ENCODE peak calls at places on chromosomes 3 and 15, in seven cellular contexts. W is H1, O is HepG2, R is SK-N-SH, A is HCT116, Y is K562, L is GM12878. I is an unnamed sample.

GRCh38 chr3:27628029-27628750 is 93.9 kb downstream of the EOMES start:
- DNase-seq in W (no peak), O (no peak), R (no peak), A (no peak), Y (no peak), L (no peak), I (no peak)

GRCh38 chr3:150521458-150521857 is 24.8 kb downstream of the SERP1 start:
- DNase-seq in W (no peak), O (no peak), R (no peak), A (no peak), Y (no peak), L (no peak), I (peak)

GRCh38 chr15:40463279-40463678 is 7.5 kb upstream of the CHST14 start:
- DNase-seq in W (no peak), O (no peak), R (no peak), A (no peak), Y (no peak), L (no peak), I (no peak)

GRCh38 chr15:62109457-62109856 is 42.7 kb downstream of the C2CD4A start:
- DNase-seq in W (no peak), O (no peak), R (peak), A (no peak), Y (no peak), L (no peak), I (peak)

GRCh38 chr3:120559228-120560061 is 36.7 kb upstream of the NDUFB4 start:
- DNase-seq in W (peak), O (peak), R (no peak), A (peak), Y (peak), L (no peak), I (no peak)

GRCh38 chr15:40034186-40034946 is 4.6 kb downstream of the SRP14 start:
- DNase-seq in W (no peak), O (no peak), R (no peak), A (no peak), Y (no peak), L (no peak), I (no peak)

GRCh38 chr3:89635137-89635536 is 527.7 kb downstream of the EPHA3 start:
- DNase-seq in W (no peak), O (no peak), R (no peak), A (no peak), Y (no peak), L (no peak), I (no peak)

GRCh38 chr3:43153189-43154083 is 47.6 kb upstream of the POMGNT2 start:
- DNase-seq in W (no peak), O (no peak), R (no peak), A (no peak), Y (no peak), L (no peak), I (no peak)

GRCh38 chr3:134956395-134956794 is 161.3 kb downstream of the EPHB1 start:
- DNase-seq in W (no peak), O (no peak), R (no peak), A (no peak), Y (no peak), L (peak), I (no peak)

GRCh38 chr3:58150800-58151199 is 60.0 kb downstream of the DNASE1L3 start:
- DNase-seq in W (no peak), O (no peak), R (no peak), A (no peak), Y (no peak), L (no peak), I (peak)

GRCh38 chr3:156918746-156919145 is 92.6 kb downstream of the LEKR1 start:
- DNase-seq in W (no peak), O (no peak), R (no peak), A (no peak), Y (no peak), L (no peak), I (no peak)

GRCh38 chr3:59535791-59536221 is 486.0 kb upstream of the CFAP20DC start:
- DNase-seq in W (no peak), O (no peak), R (peak), A (no peak), Y (no peak), L (no peak), I (no peak)

GRCh38 chr3:149310796-149311534 is 22.5 kb downstream of the TM4SF18 start:
- DNase-seq in W (no peak), O (no peak), R (no peak), A (no peak), Y (no peak), L (no peak), I (no peak)

GRCh38 chr15:25812845-25813244 is 50.3 kb downstream of the ATP10A start:
- DNase-seq in W (no peak), O (no peak), R (no peak), A (no peak), Y (no peak), L (no peak), I (no peak)

GRCh38 chr15:40978141-40978540 is 24.9 kb downstream of the CHAC1 start:
- DNase-seq in W (no peak), O (no peak), R (no peak), A (no peak), Y (no peak), L (no peak), I (no peak)

GRCh38 chr3:43995929-43996378 is 245.7 kb upstream of the TOPAZ1 start:
- DNase-seq in W (peak), O (no peak), R (no peak), A (no peak), Y (no peak), L (no peak), I (no peak)

GRCh38 chr3:65401359-65401810 is 637.3 kb downstream of the MAGI1 start:
- DNase-seq in W (no peak), O (no peak), R (no peak), A (no peak), Y (no peak), L (no peak), I (no peak)

GRCh38 chr3:156769661-156770654 is 56.2 kb upstream of the LEKR1 start:
- DNase-seq in W (no peak), O (no peak), R (no peak), A (no peak), Y (no peak), L (no peak), I (no peak)

GRCh38 chr3:196134691-196135090 is 52.8 kb upstream of the TFRC start:
- DNase-seq in W (no peak), O (no peak), R (no peak), A (no peak), Y (no peak), L (no peak), I (no peak)

GRCh38 chr15:99454107-99454809 is 111.5 kb upstream of the MEF2A start:
- DNase-seq in W (peak), O (no peak), R (no peak), A (no peak), Y (no peak), L (no peak), I (no peak)

GRCh38 chr3:183734750-183735284 is 37.2 kb downstream of the YEATS2 start:
- DNase-seq in W (no peak), O (no peak), R (no peak), A (no peak), Y (no peak), L (no peak), I (no peak)

GRCh38 chr3:66885326-66886000 is 112.6 kb upstream of the KBTBD8 start:
- DNase-seq in W (no peak), O (no peak), R (no peak), A (peak), Y (no peak), L (no peak), I (no peak)

GRCh38 chr3:54262541-54262940 is 140.2 kb downstream of the CACNA2D3 start:
- DNase-seq in W (no peak), O (no peak), R (no peak), A (no peak), Y (no peak), L (no peak), I (no peak)

GRCh38 chr15:47484119-47484518 is 233.2 kb upstream of the SEMA6D start:
- DNase-seq in W (no peak), O (no peak), R (no peak), A (no peak), Y (no peak), L (no peak), I (no peak)

GRCh38 chr3:113745273-113746068 is 578 bp downstream of the NAA50 start:
- DNase-seq in W (peak), O (peak), R (peak), A (peak), Y (peak), L (peak), I (peak)

GRCh38 chr15:61598655-61599054 is 369.6 kb upstream of the RORA start:
- DNase-seq in W (no peak), O (no peak), R (no peak), A (no peak), Y (no peak), L (no peak), I (no peak)

GRCh38 chr15:31598620-31599019 is 272.0 kb downstream of the KLF13 start:
- DNase-seq in W (peak), O (peak), R (no peak), A (no peak), Y (no peak), L (no peak), I (peak)

GRCh38 chr3:98602078-98602678 is 8.8 kb upstream of the CPOX start:
- DNase-seq in W (no peak), O (peak), R (peak), A (peak), Y (peak), L (peak), I (peak)

GRCh38 chr3:129940086-129940485 is 34.4 kb upstream of the TRH start:
- DNase-seq in W (no peak), O (no peak), R (no peak), A (no peak), Y (no peak), L (no peak), I (peak)

GRCh38 chr3:152480282-152480953 is 211.7 kb downstream of the MBNL1 start:
- DNase-seq in W (no peak), O (no peak), R (no peak), A (no peak), Y (no peak), L (peak), I (no peak)

GRCh38 chr15:44801368-44801767 is 65.0 kb downstream of the TRIM69 start:
- DNase-seq in W (no peak), O (peak), R (no peak), A (no peak), Y (no peak), L (no peak), I (no peak)

GRCh38 chr3:15384510-15385237 is 42.7 kb downstream of the METTL6 start:
- DNase-seq in W (no peak), O (no peak), R (no peak), A (no peak), Y (no peak), L (peak), I (no peak)

GRCh38 chr3:16072420-16073110 is 101.9 kb upstream of the GALNT15 start:
- DNase-seq in W (no peak), O (no peak), R (no peak), A (no peak), Y (no peak), L (no peak), I (no peak)

GRCh38 chr3:42226470-42227425 is 39.2 kb downstream of the CCK start:
- DNase-seq in W (no peak), O (no peak), R (no peak), A (no peak), Y (peak), L (no peak), I (no peak)

GRCh38 chr15:39125904-39126303 is 455.0 kb upstream of the THBS1 start:
- DNase-seq in W (peak), O (peak), R (peak), A (peak), Y (peak), L (no peak), I (peak)

GRCh38 chr3:159764211-159765024 is 224.2 kb upstream of the IL12A start:
- DNase-seq in W (peak), O (no peak), R (peak), A (no peak), Y (no peak), L (no peak), I (peak)

GRCh38 chr3:136432685-136433084 is 182.5 kb downstream of the PCCB start:
- DNase-seq in W (no peak), O (no peak), R (no peak), A (no peak), Y (no peak), L (no peak), I (no peak)

DNA sequence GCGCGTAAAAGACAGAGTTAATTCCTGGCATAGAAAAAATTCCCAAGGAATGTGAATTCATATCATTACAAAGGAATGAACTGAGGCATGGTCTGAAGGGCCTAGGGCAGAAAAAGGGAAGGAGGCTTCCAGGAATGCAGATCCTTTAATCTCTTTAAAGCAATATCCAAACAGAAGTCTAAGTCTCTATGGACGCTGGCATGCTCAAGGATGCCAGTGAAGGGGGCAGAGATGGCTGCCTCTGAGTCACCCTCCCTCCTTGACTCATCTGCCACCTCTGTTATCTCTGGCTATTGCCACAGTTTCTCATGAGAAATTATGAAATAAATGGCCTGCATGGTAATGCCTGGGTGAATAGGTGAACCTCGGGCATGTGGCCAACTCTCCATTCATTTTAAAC is 96.3 kb upstream of the BCL6 start:
- DNase-seq in W (peak), O (no peak), R (no peak), A (no peak), Y (no peak), L (no peak), I (no peak)
- TF ChIP-seq JUND in W (no peak), O (no peak), R (peak), A (no peak), Y (no peak), L (no peak), I (no peak)

GRCh38 chr15:28934645-28935044 is 48.9 kb downstream of the APBA2 start:
- DNase-seq in W (no peak), O (no peak), R (no peak), A (no peak), Y (no peak), L (no peak), I (no peak)

GRCh38 chr15:28937271-28937670 is 51.5 kb downstream of the APBA2 start:
- DNase-seq in W (no peak), O (no peak), R (no peak), A (no peak), Y (no peak), L (no peak), I (no peak)

GRCh38 chr15:28935316-28935715 is 49.5 kb downstream of the APBA2 start:
- DNase-seq in W (peak), O (peak), R (no peak), A (no peak), Y (peak), L (no peak), I (no peak)

GRCh38 chr15:28936081-28936480 is 50.3 kb downstream of the APBA2 start:
- DNase-seq in W (no peak), O (no peak), R (no peak), A (no peak), Y (no peak), L (no peak), I (no peak)

DNA sequence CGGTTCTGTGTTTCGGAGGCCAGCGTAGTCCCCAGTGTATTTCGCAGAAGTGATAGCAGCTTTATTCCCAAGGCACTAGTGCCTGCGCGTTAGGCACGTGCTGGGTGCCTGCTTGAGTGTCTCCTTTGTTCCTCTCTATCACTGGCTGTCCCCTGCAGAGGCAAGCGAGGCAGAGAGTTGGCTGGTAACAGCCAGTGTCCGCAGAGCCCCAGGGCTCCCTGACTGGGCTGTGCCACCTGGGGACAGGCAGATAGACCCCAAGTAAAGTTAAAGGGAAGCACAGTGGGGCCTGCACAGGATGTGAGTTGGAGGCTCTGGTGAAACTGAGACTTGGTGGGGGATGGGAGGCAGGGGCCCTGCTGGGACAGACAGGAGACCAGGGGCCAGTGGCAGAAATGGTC is 50.7 kb downstream of the APBA2 start:
- DNase-seq in W (no peak), O (no peak), R (no peak), A (no peak), Y (no peak), L (no peak), I (no peak)
- TF ChIP-seq JUND in W (no peak), O (no peak), R (no peak), A (no peak), Y (no peak), L (no peak), I (no peak)

DNA sequence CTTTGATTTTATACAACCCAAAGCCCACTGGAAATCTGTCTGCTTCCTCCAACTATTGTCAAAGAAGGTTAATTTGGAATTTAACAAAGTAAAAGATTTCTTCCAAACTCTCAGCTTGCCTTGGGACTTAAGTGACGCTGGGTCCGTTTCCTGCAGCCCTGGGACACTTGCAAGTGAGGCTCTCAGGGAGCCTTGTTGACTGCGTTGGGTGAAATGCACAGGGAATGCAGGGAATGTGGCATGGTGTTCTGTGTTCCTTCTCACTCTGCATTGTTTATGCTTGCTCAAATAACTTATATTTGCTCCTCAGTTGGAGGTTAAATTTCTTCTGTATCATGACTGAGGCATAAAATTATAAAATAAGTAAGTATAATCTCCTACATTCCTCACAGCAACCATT is 60.9 kb upstream of the TJP1 start:
- DNase-seq in W (no peak), O (no peak), R (no peak), A (no peak), Y (no peak), L (no peak), I (peak)
- TF ChIP-seq JUND in W (no peak), O (no peak), R (no peak), A (no peak), Y (no peak), L (no peak), I (no peak)

GRCh38 chr15:58318517-58318916 is 113.3 kb upstream of the LIPC start:
- DNase-seq in W (no peak), O (no peak), R (no peak), A (no peak), Y (no peak), L (no peak), I (no peak)
- TF ChIP-seq JUND in W (no peak), O (no peak), R (no peak), A (no peak), Y (no peak), L (no peak), I (no peak)

DNA sequence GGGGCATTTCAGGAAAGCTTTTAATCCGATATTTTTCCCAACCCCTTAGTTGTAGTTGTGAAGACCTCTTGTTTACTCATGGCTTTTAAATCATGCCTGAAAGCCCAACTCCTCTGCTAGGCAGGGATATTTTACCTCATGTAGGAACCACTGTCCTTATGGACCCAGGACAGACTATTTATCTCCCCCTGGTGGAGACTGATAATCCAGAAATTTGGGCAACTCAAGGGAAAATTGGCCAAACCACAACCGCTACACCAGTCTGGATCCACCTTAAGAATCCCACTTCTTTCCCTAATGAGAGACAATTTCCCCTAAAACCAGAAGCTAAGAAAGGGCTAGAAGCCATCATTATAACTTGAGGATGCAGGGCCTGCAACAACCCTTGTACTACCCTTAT is 248.1 kb upstream of the STAC start:
- DNase-seq in W (no peak), O (no peak), R (no peak), A (no peak), Y (no peak), L (no peak), I (no peak)
- TF ChIP-seq JUND in W (no peak), O (no peak), R (no peak), A (no peak), Y (no peak), L (no peak), I (no peak)

DNA sequence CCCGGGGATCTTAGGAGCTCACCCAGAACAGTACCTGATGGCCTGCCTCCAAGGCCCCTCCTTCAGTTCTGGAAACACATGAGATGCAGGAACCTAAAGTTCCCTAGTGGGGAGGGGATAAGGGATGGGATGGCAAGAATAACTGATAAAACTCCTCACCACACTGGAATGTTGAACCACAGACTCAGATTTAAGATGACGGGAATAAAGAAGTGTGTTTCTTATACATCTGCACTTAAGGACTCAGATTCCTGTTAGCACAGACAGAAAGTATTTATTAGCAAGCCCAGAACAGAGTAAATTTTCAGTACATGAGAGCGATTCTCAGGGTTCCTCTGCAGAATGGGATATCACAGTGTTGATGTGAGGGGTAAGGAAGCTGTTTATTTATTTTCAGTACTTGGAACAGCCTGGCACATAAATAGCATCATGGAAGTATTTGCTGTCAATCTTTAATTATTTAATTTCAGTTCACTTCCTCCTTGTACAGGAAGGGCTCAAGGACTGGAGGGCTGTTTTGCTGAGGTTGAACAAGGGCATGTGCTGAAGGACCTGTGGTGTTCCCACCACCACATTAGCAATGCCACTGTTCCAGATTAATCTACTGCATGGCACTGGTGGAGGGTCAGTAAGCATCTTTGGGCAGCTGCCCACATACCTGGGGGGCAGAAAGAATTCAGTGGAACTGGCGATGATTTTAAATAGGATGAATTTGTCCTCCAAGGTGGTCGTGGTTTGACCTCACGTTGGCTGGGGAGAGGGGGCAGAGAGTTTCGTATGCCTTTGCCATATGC is 245.0 kb downstream of the TLE3 start:
- DNase-seq in W (no peak), O (no peak), R (no peak), A (no peak), Y (no peak), L (no peak), I (no peak)
- TF ChIP-seq JUND in W (no peak), O (no peak), R (peak), A (no peak), Y (no peak), L (no peak), I (no peak)

DNA sequence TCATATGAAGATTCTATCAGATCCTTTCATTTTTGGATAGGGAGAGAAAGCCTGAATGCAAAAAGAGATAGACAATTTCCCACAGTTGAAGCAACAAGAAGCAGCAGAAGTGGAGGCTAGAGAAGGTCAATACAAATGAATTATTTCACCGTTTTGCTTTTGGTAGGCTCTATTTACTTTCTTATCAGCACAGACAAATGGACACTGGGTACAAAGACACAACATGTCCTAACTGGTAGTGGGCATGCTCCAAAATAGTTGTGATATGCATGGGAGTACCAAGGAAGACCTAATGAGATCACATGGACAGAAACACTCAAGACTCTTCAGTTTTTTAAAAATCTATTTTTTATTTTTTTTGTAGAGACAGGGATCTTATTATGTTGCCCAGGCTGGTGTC is 99.4 kb downstream of the XRN1 start:
- DNase-seq in W (no peak), O (no peak), R (no peak), A (no peak), Y (no peak), L (no peak), I (no peak)
- TF ChIP-seq JUND in W (no peak), O (no peak), R (no peak), A (no peak), Y (no peak), L (no peak), I (no peak)